ENCODE peak calls at places on chromosomes 2 and 18, in five cellular contexts. One of them, this sample, is unnamed.

GRCh38 chr18:57846258-57846657 is 43.1 kb upstream of the ATP8B1 start:
- DNase-seq in activated effector memory CD4-positive, alpha-beta T cell treated with Interleukin-2 at 50 U/mL for 16 hours: no peak
- DNase-seq in activated CD4-positive, alpha-beta T cell treated with anti-CD3 and anti-CD28 coated beads, Interleukin-2, amount 50 U/mL, for 24 hours: no peak
- DNase-seq in DMS53: no peak
- DNase-seq in D341Med: no peak
- DNase-seq in this sample: peak; percentile 74

GRCh38 chr18:62018761-62019041 is 125.9 kb upstream of the RNF152 start:
- DNase-seq in activated effector memory CD4-positive, alpha-beta T cell treated with Interleukin-2 at 50 U/mL for 16 hours: no peak
- DNase-seq in activated CD4-positive, alpha-beta T cell treated with anti-CD3 and anti-CD28 coated beads, Interleukin-2, amount 50 U/mL, for 24 hours: no peak
- DNase-seq in DMS53: no peak
- DNase-seq in D341Med: no peak
- DNase-seq in this sample: no peak

GRCh38 chr2:96907405-96908041 is 37.6 kb upstream of the SEMA4C start:
- DNase-seq in activated effector memory CD4-positive, alpha-beta T cell treated with Interleukin-2 at 50 U/mL for 16 hours: no peak
- DNase-seq in activated CD4-positive, alpha-beta T cell treated with anti-CD3 and anti-CD28 coated beads, Interleukin-2, amount 50 U/mL, for 24 hours: no peak
- DNase-seq in DMS53: no peak
- DNase-seq in D341Med: no peak
- DNase-seq in this sample: no peak

GRCh38 chr2:209933499-209934458 is 68.7 kb upstream of the RPE start:
- DNase-seq in activated effector memory CD4-positive, alpha-beta T cell treated with Interleukin-2 at 50 U/mL for 16 hours: no peak
- DNase-seq in activated CD4-positive, alpha-beta T cell treated with anti-CD3 and anti-CD28 coated beads, Interleukin-2, amount 50 U/mL, for 24 hours: no peak
- DNase-seq in DMS53: no peak
- DNase-seq in D341Med: no peak
- DNase-seq in this sample: peak; percentile 66

GRCh38 chr2:133379159-133379558 is 189.1 kb downstream of the NCKAP5 start:
- DNase-seq in activated effector memory CD4-positive, alpha-beta T cell treated with Interleukin-2 at 50 U/mL for 16 hours: no peak
- DNase-seq in activated CD4-positive, alpha-beta T cell treated with anti-CD3 and anti-CD28 coated beads, Interleukin-2, amount 50 U/mL, for 24 hours: no peak
- DNase-seq in DMS53: no peak
- DNase-seq in D341Med: no peak
- DNase-seq in this sample: peak; percentile 48

GRCh38 chr2:120441744-120442471 is 96.0 kb downstream of the INHBB start:
- DNase-seq in activated effector memory CD4-positive, alpha-beta T cell treated with Interleukin-2 at 50 U/mL for 16 hours: no peak
- DNase-seq in activated CD4-positive, alpha-beta T cell treated with anti-CD3 and anti-CD28 coated beads, Interleukin-2, amount 50 U/mL, for 24 hours: no peak
- DNase-seq in DMS53: peak; percentile 82
- DNase-seq in D341Med: no peak
- DNase-seq in this sample: no peak

GRCh38 chr2:108193251-108193650 is 46.5 kb upstream of the SULT1C3 start:
- DNase-seq in activated effector memory CD4-positive, alpha-beta T cell treated with Interleukin-2 at 50 U/mL for 16 hours: no peak
- DNase-seq in activated CD4-positive, alpha-beta T cell treated with anti-CD3 and anti-CD28 coated beads, Interleukin-2, amount 50 U/mL, for 24 hours: no peak
- DNase-seq in DMS53: peak; percentile 49
- DNase-seq in D341Med: no peak
- DNase-seq in this sample: peak; percentile 32

GRCh38 chr2:198597648-198598047 is 793.3 kb downstream of the PLCL1 start:
- DNase-seq in activated effector memory CD4-positive, alpha-beta T cell treated with Interleukin-2 at 50 U/mL for 16 hours: no peak
- DNase-seq in activated CD4-positive, alpha-beta T cell treated with anti-CD3 and anti-CD28 coated beads, Interleukin-2, amount 50 U/mL, for 24 hours: no peak
- DNase-seq in DMS53: peak; percentile 27
- DNase-seq in D341Med: no peak
- DNase-seq in this sample: no peak

This sample was measured in HCEC 1CT.